ENCODE peak calls at places on chromosomes 5 and 9, in four cellular contexts. B, U, N and X are unnamed samples.

GRCh38 chr5:39794511-39794910 is 369.7 kb upstream of the DAB2 start:
- DNase-seq in U (no peak), N (peak; percentile 29), B (peak; percentile 6), X (no peak)

GRCh38 chr9:109229682-109230081 is 62.6 kb upstream of the FRRS1L start:
- DNase-seq in B (no peak), N (no peak), U (no peak), X (no peak)

GRCh38 chr5:76808142-76808691 is 10.6 kb upstream of the F2RL1 start:
- DNase-seq in U (no peak), N (no peak), B (no peak), X (no peak)

GRCh38 chr9:2109066-2109650 is 94.0 kb downstream of the SMARCA2 start:
- DNase-seq in B (no peak), N (peak; percentile 32), U (no peak), X (no peak)

GRCh38 chr5:142883025-142883424 is 112.8 kb downstream of the ARHGAP26 start:
- DNase-seq in N (peak; percentile 65), B (no peak), U (no peak), X (peak; percentile 84)

GRCh38 chr9:32292611-32293010 is 91.8 kb upstream of the ACO1 start:
- DNase-seq in B (no peak), N (no peak), U (no peak), X (no peak)

GRCh38 chr5:75010838-75011237 is 41.5 kb downstream of the GCNT4 start:
- DNase-seq in U (no peak), B (no peak), N (no peak), X (no peak)

GRCh38 chr5:132787076-132787475 is 10.0 kb upstream of the SEPTIN8 start:
- DNase-seq in U (no peak), B (no peak), N (peak; percentile 66), X (no peak)

GRCh38 chr9:3929345-3930150 is 370.3 kb downstream of the GLIS3 start:
- DNase-seq in N (no peak), U (no peak), B (no peak), X (no peak)

GRCh38 chr9:130871395-130872057 is 25.1 kb downstream of the QRFP start:
- DNase-seq in B (no peak), N (no peak), U (no peak), X (no peak)

GRCh38 chr9:93786204-93786603 is 169.0 kb downstream of the BARX1 start:
- DNase-seq in N (no peak), B (no peak), U (no peak), X (no peak)

GRCh38 chr5:119355244-119355635 is 579 bp upstream of the TNFAIP8 start:
- DNase-seq in N (no peak), B (no peak), U (no peak), X (no peak)

GRCh38 chr5:91092859-91093843 is 290.0 kb downstream of the ARRDC3 start:
- DNase-seq in U (no peak), B (no peak), N (no peak), X (no peak)

GRCh38 chr9:131045300-131046092 is 36.5 kb downstream of the LAMC3 start:
- DNase-seq in N (no peak), B (no peak), U (no peak), X (no peak)

GRCh38 chr9:125984461-125984860 is 237.3 kb downstream of the PBX3 start:
- DNase-seq in B (no peak), N (no peak), U (no peak), X (peak; percentile 49)

GRCh38 chr5:113824307-113824706 is 310.8 kb downstream of the YTHDC2 start:
- DNase-seq in N (no peak), B (no peak), U (no peak), X (no peak)

GRCh38 chr5:121384359-121384758 is 467.3 kb upstream of the FTMT start:
- DNase-seq in U (no peak), N (no peak), B (no peak), X (no peak)

GRCh38 chr5:101678494-101679193 is 617.4 kb downstream of the SLCO4C1 start:
- DNase-seq in N (peak; percentile 47), B (peak; percentile 76), U (peak; percentile 73), X (peak; percentile 73)

GRCh38 chr5:94646758-94647157 is 28.3 kb downstream of the SLF1 start:
- DNase-seq in N (no peak), B (no peak), U (no peak), X (no peak)

GRCh38 chr9:70043689-70044449 is at the start of gene MAMDC2:
- DNase-seq in B (no peak), U (peak; percentile 38), N (peak; percentile 51), X (no peak)

GRCh38 chr5:159156426-159156835 is 52.9 kb downstream of the RNF145 start:
- DNase-seq in B (no peak), U (no peak), N (no peak), X (no peak)

GRCh38 chr5:134079748-134080581 is 34.5 kb upstream of the TCF7 start:
- DNase-seq in N (no peak), B (no peak), U (no peak), X (no peak)

GRCh38 chr5:174801798-174802197 is 77.4 kb downstream of the MSX2 start:
- DNase-seq in U (no peak), B (no peak), N (no peak), X (no peak)

GRCh38 chr5:31770157-31770556 is 131.2 kb downstream of the PDZD2 start:
- DNase-seq in N (no peak), U (no peak), B (no peak), X (no peak)

GRCh38 chr9:70924905-70925547 is 196.4 kb downstream of the TRPM3 start:
- DNase-seq in U (peak; percentile 57), B (peak; percentile 65), N (peak; percentile 84), X (no peak)

GRCh38 chr9:131419029-131419614 is 25.2 kb downstream of the PRRC2B start:
- DNase-seq in N (peak; percentile 66), U (no peak), B (no peak), X (no peak)

GRCh38 chr9:95024097-95024671 is 293.3 kb downstream of the FANCC start:
- DNase-seq in N (no peak), B (peak; percentile 72), U (peak; percentile 63), X (no peak)
- H3K4me1 ChIP-seq in N (peaks cover 35% of the 10 kb centered on the region), B (peaks cover 100% of the 10 kb centered on the region), U (peaks cover 91% of the 10 kb centered on the region), X (peaks cover 27% of the 10 kb centered on the region)

GRCh38 chr9:105296445-105296844 is 52.0 kb downstream of the SLC44A1 start:
- DNase-seq in U (no peak), N (no peak), B (no peak), X (no peak)

GRCh38 chr9:105296889-105297288 is 52.4 kb downstream of the SLC44A1 start:
- DNase-seq in N (peak; percentile 90), U (no peak), B (peak; percentile 83), X (no peak)

GRCh38 chr9:105295986-105296385 is 51.5 kb downstream of the SLC44A1 start:
- DNase-seq in U (no peak), B (no peak), N (no peak), X (no peak)

GRCh38 chr9:105293408-105293807 is 49.0 kb downstream of the SLC44A1 start:
- DNase-seq in B (no peak), U (no peak), N (no peak), X (no peak)

DNA sequence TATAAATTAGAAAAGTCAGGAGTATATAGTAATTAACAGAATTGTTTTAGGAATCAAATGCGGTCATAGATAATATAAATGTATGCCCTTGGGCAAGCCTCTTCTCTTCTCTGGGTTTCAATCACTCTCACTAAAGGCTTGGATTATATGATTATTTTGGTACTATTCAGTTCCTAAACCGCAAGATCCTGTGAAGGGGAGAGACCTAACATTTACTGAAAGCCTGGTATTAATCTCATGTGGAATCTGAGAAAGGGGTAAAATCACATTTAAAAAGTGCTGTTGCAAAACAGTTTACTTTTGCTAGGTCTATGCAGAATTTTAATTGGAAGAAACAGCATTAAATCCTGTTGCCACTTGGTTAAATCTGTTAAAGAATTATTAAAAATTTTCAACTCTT is 50.7 kb downstream of the SLC44A1 start:
- DNase-seq in N (no peak), B (no peak), U (no peak), X (no peak)
- H3K4me1 ChIP-seq in N (peaks cover 22% of the 10 kb centered on the region), B (peaks cover 83% of the 10 kb centered on the region), U (peaks cover 7% of the 10 kb centered on the region), X (peaks cover 26% of the 10 kb centered on the region)

DNA sequence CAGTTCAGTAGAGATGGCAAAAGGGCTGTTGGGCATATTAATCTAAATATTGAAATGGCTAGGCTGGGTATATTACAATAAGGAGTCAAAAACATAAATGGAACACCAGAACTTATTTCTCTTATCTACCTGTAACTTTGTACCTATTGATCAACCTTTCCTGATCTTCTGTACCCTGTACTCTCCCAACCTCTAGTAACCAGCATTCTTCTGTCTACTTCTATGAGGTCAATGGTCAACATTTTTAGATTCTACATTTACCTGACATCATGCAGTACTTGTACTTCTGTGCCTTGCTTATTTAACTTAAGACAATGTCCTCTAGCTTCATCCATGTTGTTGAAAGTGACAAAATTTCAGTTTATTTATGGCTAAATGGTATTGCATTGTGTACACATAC is 467.3 kb downstream of the TAF11L14 start:
- DNase-seq in U (no peak), N (no peak), B (no peak), X (no peak)
- H3K4me1 ChIP-seq in U (no peaks in the 10 kb centered on the region), N (no peaks in the 10 kb centered on the region), B (no peaks in the 10 kb centered on the region), X (no peaks in the 10 kb centered on the region)

DNA sequence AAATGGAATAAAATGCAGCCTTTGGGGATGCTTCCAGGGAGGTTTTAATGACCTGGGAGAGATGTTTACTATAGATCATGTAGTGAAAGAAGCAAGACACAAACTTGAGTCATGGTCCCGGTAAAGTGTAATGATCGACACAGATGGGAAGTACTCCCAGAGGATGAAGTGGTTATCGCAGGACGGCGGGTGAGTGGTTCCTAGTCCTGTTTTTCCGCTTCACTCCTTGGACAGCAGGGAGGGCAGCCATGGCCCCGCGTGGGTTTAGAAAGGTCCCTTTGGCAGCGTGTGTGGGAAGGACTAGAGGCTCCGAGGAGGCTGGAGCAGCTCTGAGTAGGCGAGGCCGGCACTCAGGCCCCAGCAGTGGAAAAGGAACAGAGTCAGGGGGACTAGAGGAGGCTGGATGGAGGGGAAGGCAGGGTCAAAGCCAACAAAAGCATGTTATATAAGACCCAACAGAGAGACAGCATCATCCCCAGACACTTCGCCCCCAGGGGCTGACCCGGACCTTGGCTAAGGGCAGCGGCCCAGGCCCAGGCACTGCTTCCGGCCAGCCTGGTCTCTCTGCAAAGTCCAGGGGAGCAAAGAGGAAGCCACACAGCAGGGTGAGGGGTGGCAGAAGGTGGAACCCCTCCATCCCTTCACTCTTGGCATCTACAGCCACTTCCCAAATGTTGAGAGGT is 49.1 kb upstream of the STXBP1 start:
- DNase-seq in N (peak; percentile 87), U (no peak), B (peak; percentile 73), X (no peak)
- H3K4me1 ChIP-seq in N (peaks cover 53% of the 10 kb centered on the region), U (peaks cover 13% of the 10 kb centered on the region), B (peaks cover 88% of the 10 kb centered on the region), X (peaks cover 19% of the 10 kb centered on the region)

GRCh38 chr9:85130260-85130659 is 460.7 kb downstream of the NTRK2 start:
- DNase-seq in U (no peak), N (no peak), B (no peak), X (no peak)
- H3K4me1 ChIP-seq in U (no peaks in the 10 kb centered on the region), N (no peaks in the 10 kb centered on the region), B (no peaks in the 10 kb centered on the region), X (no peaks in the 10 kb centered on the region)

GRCh38 chr9:133704711-133705181 is 33.4 kb downstream of the SARDH start:
- DNase-seq in B (no peak), U (no peak), N (no peak), X (no peak)
- H3K4me1 ChIP-seq in B (no peaks in the 10 kb centered on the region), U (no peaks in the 10 kb centered on the region), N (peaks cover 14% of the 10 kb centered on the region), X (peaks cover 6% of the 10 kb centered on the region)

GRCh38 chr5:160463227-160463626 is 41.6 kb downstream of the PTTG1 start:
- DNase-seq in N (no peak), B (no peak), U (no peak), X (no peak)
- H3K4me1 ChIP-seq in N (peaks cover 14% of the 10 kb centered on the region), B (peaks cover 17% of the 10 kb centered on the region), U (peaks cover 16% of the 10 kb centered on the region), X (no peaks in the 10 kb centered on the region)